ENCODE peak calls at places on chromosome 3, in six cellular contexts. M, W, P, Q, R and D are unnamed samples.

GRCh38 chr3:45008117-45008516 is 18.0 kb upstream of the CLEC3B start:
- DNase-seq in W (no peak), M (no peak), R (no peak), P (no peak), Q (no peak), D (no peak)

GRCh38 chr3:167001374-167001773 is 378.7 kb downstream of the ZBBX start:
- DNase-seq in M (no peak), P (no peak), Q (no peak), W (no peak), R (no peak), D (no peak)

GRCh38 chr3:38579551-38580449 is 69.7 kb downstream of the SCN5A start:
- DNase-seq in Q (no peak), P (no peak), M (no peak), R (peak), W (no peak), D (no peak)

GRCh38 chr3:38137615-38138346 is 680 bp upstream of the MYD88 start:
- DNase-seq in P (no peak), W (no peak), Q (no peak), R (peak), M (no peak), D (peak)

GRCh38 chr3:106688463-106688862 is 688.8 kb upstream of the CCDC54 start:
- DNase-seq in R (no peak), W (no peak), P (peak), Q (peak), M (no peak), D (no peak)

GRCh38 chr3:141858312-141858711 is 18.1 kb upstream of the ATP1B3 start:
- DNase-seq in Q (no peak), W (no peak), R (no peak), M (no peak), P (no peak), D (no peak)

GRCh38 chr3:108477511-108478147 is 32.8 kb downstream of the MYH15 start:
- DNase-seq in M (peak), P (peak), Q (peak), W (peak), R (peak), D (peak)

GRCh38 chr3:193016437-193016887 is 98.8 kb upstream of the MB21D2 start:
- DNase-seq in P (no peak), M (no peak), R (no peak), W (peak), Q (peak), D (no peak)

GRCh38 chr3:144843099-144843498 is 871.5 kb downstream of the DIPK2A start:
- DNase-seq in W (no peak), R (no peak), Q (no peak), M (no peak), P (no peak), D (no peak)

GRCh38 chr3:120142236-120142635 is 48.0 kb upstream of the GSK3B start:
- DNase-seq in Q (no peak), W (no peak), P (no peak), R (no peak), M (no peak), D (no peak)

GRCh38 chr3:156513619-156514018 is 41.3 kb downstream of the SSR3 start:
- DNase-seq in M (no peak), P (no peak), Q (no peak), W (no peak), R (no peak), D (no peak)

GRCh38 chr3:138594150-138594934 is at the start of gene CEP70:
- DNase-seq in P (peak), W (peak), M (peak), R (peak), Q (peak), D (peak)

GRCh38 chr3:47542614-47543173 is 29.2 kb upstream of the ELP6 start:
- DNase-seq in P (no peak), W (peak), M (no peak), Q (no peak), R (peak), D (no peak)

GRCh38 chr3:169072494-169072893 is 591.0 kb downstream of the MECOM start:
- DNase-seq in P (no peak), R (no peak), W (no peak), M (no peak), Q (no peak), D (no peak)

GRCh38 chr3:195537995-195538394 is 5.1 kb downstream of the PPP1R2 start:
- DNase-seq in W (no peak), Q (no peak), R (peak), M (no peak), P (no peak), D (no peak)

GRCh38 chr3:177237206-177237605 is 39.9 kb upstream of the TBL1XR1 start:
- DNase-seq in M (no peak), P (no peak), W (no peak), Q (no peak), R (peak), D (no peak)

GRCh38 chr3:52070724-52071621 is 14.6 kb upstream of the DUSP7 start:
- DNase-seq in R (no peak), P (no peak), Q (no peak), M (no peak), W (peak), D (no peak)
- H3K27ac ChIP-seq in R (no peak), P (no peak), Q (peak), M (no peak), W (peak), D (peak)

DNA sequence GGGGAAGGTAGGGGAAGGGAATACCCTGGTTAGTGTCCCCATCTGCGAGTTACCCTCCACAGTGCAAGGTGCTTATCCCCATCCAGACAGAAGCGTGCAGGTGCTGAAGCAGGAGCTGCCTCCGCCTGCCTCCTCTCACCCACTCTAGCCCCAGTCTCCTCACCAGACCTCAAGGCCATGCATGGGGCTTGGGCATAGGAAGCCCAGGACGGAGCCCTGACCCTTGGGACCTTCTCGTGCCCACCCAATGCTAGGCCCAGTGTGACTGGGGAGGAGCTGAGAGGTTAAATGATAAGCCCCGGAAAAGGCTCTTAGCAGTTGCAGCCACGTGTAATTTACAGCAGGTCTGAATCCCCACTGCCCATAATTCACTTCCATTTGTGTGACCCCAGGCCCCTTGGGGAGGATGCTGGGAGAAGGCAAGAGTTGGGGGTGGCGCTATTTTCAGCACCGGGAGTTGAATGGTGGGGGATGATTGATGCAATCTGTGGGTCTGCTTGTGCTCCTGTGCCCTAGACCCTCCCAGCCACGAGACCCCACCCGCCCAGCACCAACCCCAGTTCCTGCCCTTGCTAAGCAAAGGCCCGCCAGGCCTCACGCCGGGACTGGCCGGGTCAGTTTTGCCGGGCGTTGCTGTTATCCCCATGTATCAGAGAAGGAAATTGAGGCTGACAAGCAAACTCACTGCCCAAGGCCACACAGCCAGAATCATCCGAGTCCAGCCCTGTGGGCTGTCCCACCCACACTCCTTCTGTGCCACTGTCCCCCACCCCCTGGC is 14.5 kb upstream of the PLXND1 start:
- DNase-seq in Q (no peak), M (no peak), P (no peak), R (no peak), W (no peak), D (peak)
- H3K27ac ChIP-seq in Q (no peak), M (no peak), P (no peak), R (no peak), W (no peak), D (no peak)

DNA sequence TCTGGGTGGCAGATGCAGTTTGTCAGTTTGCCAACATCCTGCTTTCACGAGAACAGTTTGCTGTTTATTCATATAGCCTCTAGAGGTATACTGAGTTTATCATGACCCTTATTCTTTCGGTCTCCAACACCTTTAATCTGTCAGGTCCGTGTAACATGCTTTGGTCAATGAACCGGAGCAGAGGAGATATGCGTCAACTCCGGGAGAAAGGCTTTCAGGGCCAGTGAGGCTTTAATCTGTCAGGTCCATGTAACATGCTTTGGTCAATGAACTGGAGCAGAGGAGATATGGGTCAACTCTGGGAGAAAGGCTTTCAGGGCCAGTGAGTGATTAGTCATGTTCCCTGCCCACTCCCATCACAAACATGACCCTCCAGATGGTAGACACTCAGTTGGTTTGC is 16.9 kb upstream of the GPD1L start:
- DNase-seq in R (no peak), M (no peak), P (no peak), Q (no peak), W (no peak), D (no peak)
- H3K27ac ChIP-seq in R (no peak), M (no peak), P (no peak), Q (no peak), W (no peak), D (no peak)

GRCh38 chr3:49406571-49407565 is 4.9 kb downstream of the RHOA start:
- DNase-seq in M (no peak), R (no peak), Q (no peak), W (no peak), P (no peak), D (no peak)
- H3K27ac ChIP-seq in M (no peak), R (peak), Q (peak), W (peak), P (no peak), D (peak)

GRCh38 chr3:128051459-128051836 is 789 bp upstream of the SEC61A1 start:
- DNase-seq in M (no peak), Q (no peak), W (no peak), R (no peak), P (no peak), D (no peak)

GRCh38 chr3:128054363-128054762 is 2.1 kb downstream of the SEC61A1 start:
- DNase-seq in M (no peak), W (no peak), P (peak), R (no peak), Q (peak), D (no peak)

GRCh38 chr3:128051837-128052766 is at the start of gene SEC61A1:
- DNase-seq in R (peak), M (peak), P (peak), Q (peak), W (peak), D (peak)

GRCh38 chr3:128052831-128053419 is 688 bp downstream of the SEC61A1 start:
- DNase-seq in M (no peak), R (no peak), Q (peak), P (no peak), W (no peak), D (no peak)

GRCh38 chr3:128053614-128054013 is 1.4 kb downstream of the SEC61A1 start:
- DNase-seq in Q (no peak), P (no peak), R (no peak), W (no peak), M (no peak), D (no peak)
- H3K27ac ChIP-seq in Q (no peak), P (peak), R (peak), W (no peak), M (no peak), D (no peak)

GRCh38 chr3:15099364-15100098 is 583 bp upstream of the RBSN start:
- DNase-seq in M (peak), P (no peak), W (peak), R (peak), Q (no peak), D (no peak)

GRCh38 chr3:15094187-15094875 is 4.6 kb downstream of the RBSN start:
- DNase-seq in Q (no peak), W (no peak), R (no peak), P (no peak), M (no peak), D (no peak)

GRCh38 chr3:15098503-15099363 is at the start of gene RBSN:
- DNase-seq in W (peak), M (peak), R (peak), Q (peak), P (peak), D (peak)

GRCh38 chr3:15096026-15096425 is 2.9 kb downstream of the RBSN start:
- DNase-seq in Q (no peak), W (no peak), P (no peak), M (no peak), R (no peak), D (no peak)

GRCh38 chr3:15097889-15098288 is 1.1 kb downstream of the RBSN start:
- DNase-seq in M (no peak), R (no peak), Q (no peak), P (peak), W (no peak), D (no peak)
- H3K27ac ChIP-seq in M (peak), R (no peak), Q (no peak), P (no peak), W (no peak), D (peak)

GRCh38 chr3:150348500-150348899 is 59.6 kb upstream of the TSC22D2 start:
- DNase-seq in Q (peak), R (peak), P (peak), M (no peak), W (no peak), D (no peak)
- H3K27ac ChIP-seq in Q (no peak), R (peak), P (peak), M (no peak), W (peak), D (peak)

GRCh38 chr3:12462159-12462962 is 21.9 kb upstream of the TSEN2 start:
- DNase-seq in R (peak), Q (no peak), W (no peak), M (no peak), P (no peak), D (no peak)

GRCh38 chr3:12465151-12465795 is 19.0 kb upstream of the TSEN2 start:
- DNase-seq in M (no peak), Q (no peak), R (no peak), P (no peak), W (no peak), D (no peak)

GRCh38 chr3:12465826-12466225 is 18.5 kb upstream of the TSEN2 start:
- DNase-seq in M (no peak), R (no peak), W (no peak), P (no peak), Q (no peak), D (no peak)

GRCh38 chr3:12463686-12464085 is 20.6 kb upstream of the TSEN2 start:
- DNase-seq in R (no peak), M (no peak), Q (no peak), W (no peak), P (no peak), D (no peak)

GRCh38 chr3:12464181-12464580 is 20.1 kb upstream of the TSEN2 start:
- DNase-seq in P (no peak), Q (no peak), M (no peak), R (no peak), W (no peak), D (no peak)
- H3K27ac ChIP-seq in P (no peak), Q (no peak), M (no peak), R (no peak), W (no peak), D (no peak)

DNA sequence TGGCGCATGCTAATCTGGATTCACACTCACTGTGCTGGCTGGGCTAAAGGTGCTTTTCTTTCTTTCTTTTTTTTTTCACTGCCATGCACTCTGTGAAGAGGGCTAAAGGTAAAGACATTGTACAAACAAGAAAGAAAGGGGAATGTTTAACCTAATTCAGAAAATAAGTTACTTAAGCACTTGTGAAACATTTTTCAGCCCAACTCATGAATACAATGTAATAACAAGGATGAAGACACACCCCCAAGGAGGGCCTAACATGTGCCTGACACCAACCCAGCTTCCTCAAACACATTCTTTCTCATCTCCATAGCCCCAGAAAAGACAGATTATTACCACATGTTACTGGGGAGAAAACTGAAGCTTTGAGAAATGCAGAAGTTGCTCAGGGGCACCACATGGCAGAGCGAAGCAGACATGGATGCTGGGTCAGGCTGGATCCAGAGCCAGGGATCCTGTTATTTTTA is 5.7 kb downstream of the STIMATE start:
- DNase-seq in P (no peak), M (no peak), W (no peak), Q (no peak), R (no peak), D (peak)
- H3K27ac ChIP-seq in P (no peak), M (no peak), W (no peak), Q (no peak), R (peak), D (peak)